ENCODE peak calls at places on chromosome 1, in six cellular contexts. E is activated T-cell treated with anti-CD3 and anti-CD28 coated beads for 1 hour; P is naive thymus-derived CD4-positive, alpha-beta T cell; T is skeletal muscle cell; Y is stimulated activated CD4-positive, alpha-beta T cell treated with anti-CD3 and anti-CD28 coated beads, Interleukin-12 subunit alpha, Interleukin-12 subunit beta, amount 100 ng/mL, for 48 hours; U is SK-MEL-5. V is an unnamed sample.

GRCh38 chr1:154483941-154484803 is 17.8 kb upstream of the TDRD10 start:
- DNase-seq in E (no peak), P (no peak), T (peak), Y (no peak), U (no peak), V (peak)

GRCh38 chr1:93042822-93043557 is 36.1 kb upstream of the MTF2 start:
- DNase-seq in E (no peak), P (no peak), T (no peak), Y (no peak), U (no peak), V (no peak)

GRCh38 chr1:167076136-167076710 is 14.0 kb downstream of the GPA33 start:
- DNase-seq in E (no peak), P (no peak), T (no peak), Y (no peak), U (no peak), V (no peak)

GRCh38 chr1:161738627-161739287 is 10.8 kb upstream of the DUSP12 start:
- DNase-seq in E (peak), P (no peak), T (no peak), Y (no peak), U (peak), V (peak)

GRCh38 chr1:93042134-93042821 is 36.8 kb upstream of the MTF2 start:
- DNase-seq in E (no peak), P (no peak), T (no peak), Y (no peak), U (no peak), V (peak)

GRCh38 chr1:226980565-226981385 is 40.7 kb downstream of the COQ8A start:
- DNase-seq in E (no peak), P (no peak), T (no peak), Y (no peak), U (no peak), V (no peak)

GRCh38 chr1:39105061-39105840 is 79.1 kb downstream of the NDUFS5 start:
- DNase-seq in E (peak), P (peak), T (no peak), Y (no peak), U (peak), V (peak)

GRCh38 chr1:2597441-2598328 is 11.1 kb downstream of the PRXL2B start:
- DNase-seq in E (no peak), P (peak), T (no peak), Y (no peak), U (no peak), V (no peak)

GRCh38 chr1:9315411-9316079 is 22.9 kb downstream of the SPSB1 start:
- DNase-seq in E (no peak), P (no peak), T (peak), Y (peak), U (no peak), V (no peak)